ENCODE peak calls at places on chromosomes 6 and 20, in six cellular contexts. Y is tibial nerve, E is Calu3, X is spleen, G is fibroblast of lung, H is nephron progenitor cell. M is an unnamed sample.

GRCh38 chr20:32574296-32575226 is 10.6 kb downstream of the NOL4L start:
- DNase-seq in H (no peak), X (no peak), G (peak), E (peak), Y (no peak), M (peak)

GRCh38 chr6:968791-969190 is 275.9 kb upstream of the EXOC2 start:
- DNase-seq in E (no peak), Y (no peak), X (no peak), G (no peak), H (no peak), M (no peak)

GRCh38 chr20:3251806-3252205 is 12.8 kb upstream of the SLC4A11 start:
- DNase-seq in X (no peak), Y (no peak), E (no peak), G (peak), H (no peak), M (no peak)

GRCh38 chr6:124961784-124962611 is at the start of gene RNF217:
- DNase-seq in G (peak), H (peak), E (peak), X (peak), Y (peak), M (peak)

GRCh38 chr6:53119349-53119748 is 29.3 kb downstream of the GCM1 start:
- DNase-seq in H (no peak), Y (no peak), E (no peak), G (no peak), X (no peak), M (no peak)

GRCh38 chr6:91083226-91083625 is 496.4 kb upstream of the MAP3K7 start:
- DNase-seq in X (no peak), G (peak), Y (no peak), E (no peak), H (no peak), M (no peak)

GRCh38 chr20:32010666-32011065 is 428 bp downstream of the CCM2L start:
- DNase-seq in Y (no peak), E (no peak), H (no peak), X (peak), G (no peak), M (no peak)

GRCh38 chr6:20335872-20336271 is 65.8 kb upstream of the E2F3 start:
- DNase-seq in G (no peak), Y (no peak), E (no peak), X (no peak), H (no peak), M (no peak)

GRCh38 chr20:3797592-3798404 is 1.7 kb downstream of the CDC25B start:
- DNase-seq in E (no peak), G (peak), H (no peak), X (peak), Y (no peak), M (peak)

GRCh38 chr20:35883778-35884540 is 70.3 kb downstream of the SCAND1 start:
- DNase-seq in E (peak), G (peak), H (peak), X (peak), Y (peak), M (peak)

GRCh38 chr6:32700391-32701040 is 34.1 kb upstream of the HLA-DQB1 start:
- DNase-seq in Y (no peak), X (no peak), H (peak), E (peak), G (peak), M (peak)

GRCh38 chr6:41901882-41902519 is 6.8 kb upstream of the USP49 start:
- DNase-seq in H (no peak), X (no peak), Y (no peak), E (peak), G (peak), M (peak)

GRCh38 chr6:136503303-136503702 is 46.9 kb downstream of the MAP7 start:
- DNase-seq in G (no peak), E (no peak), Y (no peak), X (no peak), H (no peak), M (no peak)

GRCh38 chr20:4568560-4568959 is 153.1 kb upstream of the PRND start:
- DNase-seq in H (no peak), Y (no peak), E (no peak), X (no peak), G (no peak), M (no peak)

GRCh38 chr6:16966821-16967817 is 134.7 kb upstream of the STMND1 start:
- DNase-seq in E (no peak), X (no peak), Y (no peak), H (no peak), G (no peak), M (peak)

GRCh38 chr6:77334093-77334492 is 129.2 kb downstream of the HTR1B start:
- DNase-seq in G (no peak), X (peak), H (no peak), Y (no peak), E (no peak), M (no peak)

GRCh38 chr20:11686900-11687543 is 230.7 kb upstream of the BTBD3 start:
- DNase-seq in H (peak), E (peak), Y (no peak), X (peak), G (peak), M (no peak)

GRCh38 chr6:35737413-35738211 is 780 bp downstream of the ARMC12 start:
- DNase-seq in E (peak), H (no peak), X (peak), G (peak), Y (no peak), M (peak)

GRCh38 chr6:118709859-118710350 is 58.5 kb upstream of the CEP85L start:
- DNase-seq in Y (no peak), G (no peak), H (no peak), E (peak), X (peak), M (peak)

GRCh38 chr6:85252085-85252484 is 197.8 kb upstream of the NT5E start:
- DNase-seq in X (no peak), G (no peak), E (no peak), Y (no peak), H (no peak), M (no peak)

GRCh38 chr20:37670426-37670825 is 23.4 kb upstream of the CTNNBL1 start:
- DNase-seq in H (no peak), X (no peak), G (no peak), E (no peak), Y (no peak), M (no peak)

GRCh38 chr6:142112451-142113061 is 20.2 kb upstream of the GJE1 start:
- DNase-seq in Y (peak), X (peak), E (peak), G (peak), H (peak), M (peak)

GRCh38 chr6:36040958-36041357 is 13.3 kb downstream of the MAPK14 start:
- DNase-seq in H (no peak), X (no peak), E (no peak), Y (no peak), G (no peak), M (no peak)

GRCh38 chr6:89724981-89725380 is 86.4 kb upstream of the LYRM2 start:
- DNase-seq in Y (no peak), H (no peak), G (no peak), E (no peak), X (no peak), M (no peak)

GRCh38 chr6:156868385-156868784 is 91.2 kb downstream of the ARID1B start:
- DNase-seq in E (no peak), X (no peak), G (no peak), H (no peak), Y (no peak), M (no peak)

GRCh38 chr6:105258816-105259215 is 79.0 kb upstream of the POPDC3 start:
- DNase-seq in X (no peak), E (peak), H (no peak), G (no peak), Y (no peak), M (no peak)

GRCh38 chr6:119133400-119133799 is 54.9 kb upstream of the FAM184A start:
- DNase-seq in E (no peak), Y (no peak), X (no peak), H (no peak), G (no peak), M (no peak)

GRCh38 chr20:50338479-50339195 is 148.0 kb downstream of the CEBPB start:
- DNase-seq in Y (no peak), X (peak), H (no peak), E (no peak), G (no peak), M (no peak)

GRCh38 chr6:122609881-122610689 is at the start of gene PKIB:
- DNase-seq in X (peak), Y (peak), H (peak), G (peak), E (peak), M (peak)
- TF ChIP-seq CTCF in X (no peak), Y (peak), H (no peak), G (peak), E (peak), M (peak)

GRCh38 chr20:40442181-40442963 is 246.7 kb downstream of the MAFB start:
- DNase-seq in X (no peak), E (peak), G (peak), H (no peak), Y (no peak), M (peak)
- TF ChIP-seq CTCF in X (no peak), E (no peak), G (no peak), H (peak), Y (no peak), M (no peak)

DNA sequence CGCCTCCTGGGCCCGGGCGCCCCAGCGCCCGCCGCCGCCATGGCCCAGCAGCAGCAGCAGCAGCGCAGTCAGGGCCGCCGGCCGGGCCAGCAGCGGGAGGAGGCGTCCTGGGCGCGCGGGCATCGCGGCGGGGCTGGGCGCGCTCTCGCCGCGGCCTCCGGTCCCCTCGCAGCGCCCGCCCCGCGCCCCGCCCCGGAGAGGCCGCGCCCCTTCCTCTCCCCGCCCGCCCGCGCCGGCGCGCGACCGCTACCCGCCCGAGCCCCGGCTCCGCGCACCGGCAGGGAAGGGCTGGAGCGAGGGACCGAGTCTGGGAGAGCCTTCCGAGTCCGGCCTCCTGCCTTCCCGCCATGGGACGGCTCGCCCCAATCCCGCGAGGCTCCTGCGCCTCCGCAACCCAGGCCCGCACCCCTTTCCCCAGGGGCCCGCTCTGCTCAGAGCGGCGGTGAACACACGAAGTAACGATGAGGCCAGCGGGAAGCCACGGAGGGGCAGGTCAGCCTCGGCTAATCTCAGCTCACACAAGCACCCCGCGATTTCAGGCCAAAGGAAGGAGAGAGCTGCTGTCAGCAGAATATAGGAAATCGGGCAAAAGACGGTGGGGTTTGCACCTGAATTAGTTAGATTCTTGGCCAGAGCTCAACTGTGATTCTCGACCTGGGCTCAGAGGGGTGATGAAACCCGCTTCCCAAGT is at the start of gene TXNDC5:
- DNase-seq in E (peak), Y (peak), X (peak), G (peak), H (peak), M (peak)
- TF ChIP-seq CTCF in E (no peak), Y (no peak), X (no peak), G (no peak), H (no peak), M (no peak)

DNA sequence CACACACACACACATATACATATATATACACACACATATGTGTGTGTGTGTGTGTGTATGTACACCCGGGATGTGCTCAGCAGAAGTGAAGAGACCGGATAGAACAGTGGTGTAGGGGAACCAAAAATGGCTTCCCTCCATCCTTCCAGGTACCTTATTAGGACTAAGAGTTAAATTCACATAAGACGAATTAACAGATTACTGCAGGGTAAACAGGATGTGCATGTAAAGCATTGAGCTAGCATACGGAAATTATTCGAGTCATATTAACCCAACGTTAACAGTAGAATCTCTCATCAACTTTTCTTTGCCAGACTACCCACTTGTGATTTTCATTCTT is 658 bp downstream of the CSTF1 start:
- DNase-seq in X (no peak), G (no peak), E (no peak), H (no peak), Y (no peak), M (no peak)
- TF ChIP-seq CTCF in X (no peak), G (no peak), E (no peak), H (no peak), Y (no peak), M (no peak)

GRCh38 chr6:14066782-14067406 is 50.7 kb upstream of the CD83 start:
- DNase-seq in Y (no peak), X (no peak), H (peak), E (peak), G (peak), M (peak)
- TF ChIP-seq CTCF in Y (peak), X (peak), H (peak), E (no peak), G (peak), M (peak)

GRCh38 chr20:63864978-63865640 is at the start of gene TPD52L2:
- DNase-seq in X (peak), G (peak), Y (peak), H (peak), E (peak), M (peak)

GRCh38 chr20:63863021-63863797 is 1.9 kb upstream of the TPD52L2 start:
- DNase-seq in X (no peak), G (no peak), Y (no peak), H (no peak), E (no peak), M (no peak)

GRCh38 chr20:63864545-63864977 is 509 bp upstream of the TPD52L2 start:
- DNase-seq in X (no peak), G (no peak), Y (no peak), H (no peak), E (no peak), M (no peak)

GRCh38 chr20:63861981-63862901 is 943 bp downstream of the ABHD16B start:
- DNase-seq in X (no peak), E (no peak), Y (no peak), H (no peak), G (no peak), M (no peak)

DNA sequence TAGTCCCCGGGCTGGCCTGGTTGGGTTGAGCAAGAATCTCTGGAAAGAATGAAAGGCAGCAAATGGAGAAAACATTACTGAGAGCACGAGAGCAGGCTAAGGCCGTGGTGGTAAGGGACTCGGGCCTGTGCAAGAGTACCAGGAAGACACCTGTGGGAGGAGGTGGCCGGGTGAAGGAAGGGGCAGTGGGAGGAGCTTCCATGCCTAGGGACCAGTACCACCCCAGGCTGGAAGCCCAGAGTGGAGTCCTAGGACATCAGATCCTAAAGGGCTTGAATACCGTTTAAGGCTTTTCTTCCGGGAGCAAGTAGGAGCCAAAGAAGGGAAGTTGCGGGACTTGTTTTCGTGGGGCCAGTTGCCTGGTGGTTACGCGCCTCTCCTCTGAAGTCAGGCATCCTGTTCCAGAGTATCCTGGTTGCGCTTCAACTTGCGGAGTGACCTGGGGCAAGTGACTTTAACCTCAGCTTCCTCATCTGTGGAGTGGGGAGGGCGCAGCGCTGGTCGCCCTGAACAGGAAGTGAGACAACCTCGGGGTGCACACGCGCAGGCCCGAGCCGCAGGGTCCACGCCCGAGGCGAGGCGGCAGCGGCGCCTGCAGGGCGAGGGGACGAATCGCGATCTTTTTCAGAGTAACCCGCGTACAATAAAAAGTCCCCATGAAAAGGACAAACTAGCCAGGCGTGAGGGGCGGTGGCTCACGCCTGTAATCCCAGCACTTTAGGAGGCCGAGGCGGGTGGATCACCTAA is 1.1 kb upstream of the TPD52L2 start:
- DNase-seq in Y (peak), X (peak), G (peak), H (peak), E (peak), M (peak)
- TF ChIP-seq CTCF in Y (peak), X (peak), G (peak), H (peak), E (peak), M (peak)